ENCODE peak calls at places on chromosomes 12 and 14, in four cellular contexts. One of them, this sample, is unnamed.

GRCh38 chr14:95518045-95518751 is 1.7 kb upstream of the SYNE3 start:
- DNase-seq in BE2C: no peak
- DNase-seq in pancreas: no peak
- DNase-seq in choroid plexus epithelial cell: peak
- DNase-seq in this sample: peak

GRCh38 chr12:94898388-94898787 is 105.1 kb downstream of the NDUFA12 start:
- DNase-seq in BE2C: no peak
- DNase-seq in choroid plexus epithelial cell: peak
- DNase-seq in pancreas: no peak
- DNase-seq in this sample: peak

GRCh38 chr12:80359703-80360102 is 84.3 kb upstream of the PTPRQ start:
- DNase-seq in pancreas: no peak
- DNase-seq in BE2C: no peak
- DNase-seq in choroid plexus epithelial cell: no peak
- DNase-seq in this sample: no peak

GRCh38 chr14:100711493-100711892 is 15.2 kb upstream of the DLK1 start:
- DNase-seq in BE2C: no peak
- DNase-seq in choroid plexus epithelial cell: no peak
- DNase-seq in pancreas: peak
- DNase-seq in this sample: peak

GRCh38 chr14:75647650-75648049 is 13.0 kb downstream of the ERG28 start:
- DNase-seq in choroid plexus epithelial cell: peak
- DNase-seq in BE2C: no peak
- DNase-seq in pancreas: no peak
- DNase-seq in this sample: peak

GRCh38 chr14:96806836-96807235 is 9.7 kb downstream of the VRK1 start:
- DNase-seq in pancreas: no peak
- DNase-seq in BE2C: no peak
- DNase-seq in choroid plexus epithelial cell: peak
- DNase-seq in this sample: peak

GRCh38 chr12:113051759-113052158 is 4.8 kb upstream of the DTX1 start:
- DNase-seq in BE2C: no peak
- DNase-seq in pancreas: no peak
- DNase-seq in choroid plexus epithelial cell: no peak
- DNase-seq in this sample: no peak

GRCh38 chr14:23439107-23439835 is 3.8 kb upstream of the MYH7 start:
- DNase-seq in choroid plexus epithelial cell: no peak
- DNase-seq in BE2C: no peak
- DNase-seq in pancreas: no peak
- DNase-seq in this sample: no peak

GRCh38 chr12:49190317-49190716 is 1.4 kb upstream of the TUBA1A start:
- DNase-seq in BE2C: peak
- DNase-seq in pancreas: no peak
- DNase-seq in choroid plexus epithelial cell: no peak
- DNase-seq in this sample: no peak

GRCh38 chr12:54304187-54304810 is 3.5 kb upstream of the NFE2 start:
- DNase-seq in pancreas: peak
- DNase-seq in BE2C: peak
- DNase-seq in choroid plexus epithelial cell: peak
- DNase-seq in this sample: peak

GRCh38 chr12:93080994-93081809 is 152.1 kb upstream of the EEA1 start:
- DNase-seq in choroid plexus epithelial cell: peak
- DNase-seq in BE2C: no peak
- DNase-seq in pancreas: no peak
- DNase-seq in this sample: peak

GRCh38 chr14:100076133-100076532 is 10.9 kb downstream of the EVL start:
- DNase-seq in pancreas: no peak
- DNase-seq in BE2C: peak
- DNase-seq in choroid plexus epithelial cell: peak
- DNase-seq in this sample: no peak

GRCh38 chr14:75672588-75673192 is 11.6 kb downstream of the TTLL5 start:
- DNase-seq in choroid plexus epithelial cell: no peak
- DNase-seq in BE2C: no peak
- DNase-seq in pancreas: no peak
- DNase-seq in this sample: no peak

DNA sequence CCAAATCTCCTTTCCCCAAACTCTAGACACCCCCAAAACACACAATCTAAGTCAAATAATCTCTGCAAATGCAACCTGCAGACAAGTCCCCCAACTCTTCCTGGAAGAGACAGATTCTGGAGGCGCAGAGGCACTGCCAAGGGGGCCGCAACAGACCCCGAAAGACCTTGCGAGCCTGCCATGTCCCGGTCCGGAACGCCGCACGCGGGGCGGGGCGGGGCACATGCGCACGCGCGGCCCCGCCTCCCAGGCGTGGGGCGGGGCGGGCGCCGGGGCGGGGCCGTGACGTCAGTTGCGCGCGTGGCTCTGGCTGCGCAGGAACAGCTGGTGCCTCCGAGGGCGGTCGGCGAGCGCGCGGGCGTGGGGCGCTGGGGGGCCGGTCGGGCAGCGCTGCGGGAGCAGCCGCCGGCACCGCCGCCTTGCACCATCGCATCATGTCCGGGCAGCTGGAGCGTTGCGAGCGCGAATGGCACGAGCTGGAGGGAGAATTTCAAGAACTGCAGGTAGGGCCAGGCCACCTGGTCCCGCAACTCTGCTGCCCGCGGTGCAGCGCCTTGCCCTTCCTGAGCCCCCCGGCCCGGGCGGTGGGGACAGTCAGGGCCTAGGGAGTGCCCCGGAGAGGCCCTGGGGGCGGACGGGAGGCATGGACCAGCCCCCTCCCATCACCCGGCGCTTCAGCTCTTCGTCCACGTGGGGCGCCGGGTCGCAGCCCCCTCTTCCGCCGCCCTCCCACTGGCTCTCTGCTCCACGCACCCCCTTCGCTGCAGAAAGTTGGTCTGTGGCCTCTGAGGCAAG is at the start of gene TMEM120B:
- DNase-seq in BE2C: peak
- DNase-seq in pancreas: peak
- DNase-seq in choroid plexus epithelial cell: peak
- DNase-seq in this sample: peak
- TF ChIP-seq CTCF in BE2C: peak
- TF ChIP-seq CTCF in pancreas: no peak
- TF ChIP-seq CTCF in choroid plexus epithelial cell: no peak
- TF ChIP-seq CTCF in this sample: no peak

GRCh38 chr12:110104188-110104969 is 19.8 kb upstream of the IFT81 start:
- DNase-seq in pancreas: no peak
- DNase-seq in choroid plexus epithelial cell: peak
- DNase-seq in BE2C: no peak
- DNase-seq in this sample: peak
- H3K4me3 ChIP-seq in pancreas: no peak
- H3K4me3 ChIP-seq in choroid plexus epithelial cell: no peak
- H3K4me3 ChIP-seq in BE2C: no peak
- H3K4me3 ChIP-seq in this sample: no peak

GRCh38 chr12:9798008-9798619 is 29.2 kb upstream of the KLRF1 start:
- DNase-seq in choroid plexus epithelial cell: peak
- DNase-seq in BE2C: no peak
- DNase-seq in pancreas: peak
- DNase-seq in this sample: peak
- TF ChIP-seq CTCF in choroid plexus epithelial cell: peak
- TF ChIP-seq CTCF in BE2C: peak
- TF ChIP-seq CTCF in pancreas: no peak
- TF ChIP-seq CTCF in this sample: peak

GRCh38 chr12:53217930-53218307 is 10.9 kb upstream of the ITGB7 start:
- DNase-seq in BE2C: no peak
- DNase-seq in choroid plexus epithelial cell: no peak
- DNase-seq in pancreas: no peak
- DNase-seq in this sample: no peak
- H3K4me3 ChIP-seq in BE2C: no peak
- H3K4me3 ChIP-seq in choroid plexus epithelial cell: peak
- H3K4me3 ChIP-seq in pancreas: no peak
- H3K4me3 ChIP-seq in this sample: peak

GRCh38 chr14:103522649-103523582 is at the start of gene CKB:
- DNase-seq in BE2C: peak
- DNase-seq in choroid plexus epithelial cell: peak
- DNase-seq in pancreas: no peak
- DNase-seq in this sample: peak

GRCh38 chr14:103520269-103520656 is 2.4 kb downstream of the CKB start:
- DNase-seq in choroid plexus epithelial cell: no peak
- DNase-seq in pancreas: no peak
- DNase-seq in BE2C: no peak
- DNase-seq in this sample: no peak

GRCh38 chr14:103520657-103521437 is 1.8 kb downstream of the CKB start:
- DNase-seq in choroid plexus epithelial cell: peak
- DNase-seq in pancreas: peak
- DNase-seq in BE2C: peak
- DNase-seq in this sample: peak

GRCh38 chr14:103522028-103522581 is 525 bp downstream of the CKB start:
- DNase-seq in choroid plexus epithelial cell: no peak
- DNase-seq in BE2C: peak
- DNase-seq in pancreas: no peak
- DNase-seq in this sample: no peak

GRCh38 chr14:103521438-103521961 is 1.1 kb downstream of the CKB start:
- DNase-seq in choroid plexus epithelial cell: no peak
- DNase-seq in BE2C: no peak
- DNase-seq in pancreas: no peak
- DNase-seq in this sample: no peak
- TF ChIP-seq CTCF in choroid plexus epithelial cell: no peak
- TF ChIP-seq CTCF in BE2C: no peak
- TF ChIP-seq CTCF in pancreas: no peak
- TF ChIP-seq CTCF in this sample: no peak

GRCh38 chr14:53109028-53109687 is 44.0 kb downstream of the DDHD1 start:
- DNase-seq in pancreas: no peak
- DNase-seq in choroid plexus epithelial cell: no peak
- DNase-seq in BE2C: no peak
- DNase-seq in this sample: no peak
- H3K4me3 ChIP-seq in pancreas: no peak
- H3K4me3 ChIP-seq in choroid plexus epithelial cell: no peak
- H3K4me3 ChIP-seq in BE2C: no peak
- H3K4me3 ChIP-seq in this sample: no peak

DNA sequence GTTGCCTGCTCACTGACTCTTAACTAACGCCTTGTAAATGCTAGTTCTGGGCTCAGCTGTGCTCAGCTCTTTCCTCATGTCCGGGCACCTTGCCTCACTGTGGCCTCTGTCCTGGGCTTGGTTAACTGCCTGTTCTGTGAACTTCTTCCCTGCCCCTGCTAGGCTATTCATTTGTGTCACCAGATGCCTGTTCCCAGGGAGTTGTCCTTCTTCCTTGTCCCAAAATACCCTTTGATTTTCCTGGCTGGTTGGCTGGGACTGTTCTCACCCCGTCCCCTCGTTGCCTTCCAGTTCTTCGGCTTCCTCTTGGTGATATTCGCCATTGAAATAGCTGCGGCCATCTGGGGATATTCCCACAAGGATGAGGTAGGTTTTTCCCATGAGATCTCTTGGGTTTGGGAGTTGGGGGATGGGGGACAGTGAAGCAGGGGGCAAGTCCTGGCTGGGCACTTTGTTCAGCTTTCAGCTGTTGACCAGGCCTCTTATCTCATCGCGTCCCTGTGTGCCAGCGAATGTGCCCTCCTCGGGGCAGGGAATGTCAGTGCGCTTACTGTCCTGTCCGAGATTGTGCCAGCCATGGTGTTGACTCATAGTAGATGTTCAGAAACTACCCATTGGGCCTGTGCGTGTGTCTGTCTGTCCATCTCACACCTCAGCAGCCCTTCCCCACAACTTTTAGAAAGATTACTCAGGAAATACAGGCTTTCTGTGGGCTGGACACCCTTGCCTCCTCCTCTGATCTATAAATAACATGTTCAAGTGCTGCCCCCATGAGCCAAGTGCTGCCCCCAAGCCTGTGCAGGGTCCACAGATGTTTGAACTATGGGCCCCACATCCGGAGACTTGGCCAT is 33.1 kb downstream of the CD9 start:
- DNase-seq in BE2C: no peak
- DNase-seq in choroid plexus epithelial cell: peak
- DNase-seq in pancreas: peak
- DNase-seq in this sample: no peak
- TF ChIP-seq CTCF in BE2C: no peak
- TF ChIP-seq CTCF in choroid plexus epithelial cell: peak
- TF ChIP-seq CTCF in pancreas: no peak
- TF ChIP-seq CTCF in this sample: no peak

This sample was measured in fibroblast of pulmonary artery.